ENCODE peak calls at places on chromosome 10, in four cellular contexts. One of them, this sample, is unnamed.

GRCh38 chr10:8825611-8826010 is 771.1 kb downstream of the GATA3 start:
- DNase-seq in Caki2: no peak
- DNase-seq in stimulated activated CD8-positive, alpha-beta memory T cell treated with anti-CD3 and anti-CD28 coated beads, Interleukin-7, amount 100 ng/mL, for 1 hour: no peak
- DNase-seq in ACHN: no peak
- DNase-seq in this sample: no peak

GRCh38 chr10:17276756-17277424 is 48.8 kb downstream of the VIM start:
- DNase-seq in stimulated activated CD8-positive, alpha-beta memory T cell treated with anti-CD3 and anti-CD28 coated beads, Interleukin-7, amount 100 ng/mL, for 1 hour: no peak
- DNase-seq in ACHN: no peak
- DNase-seq in Caki2: no peak
- DNase-seq in this sample: no peak

GRCh38 chr10:125217986-125218675 is 57.8 kb upstream of the CTBP2 start:
- DNase-seq in Caki2: no peak
- DNase-seq in ACHN: no peak
- DNase-seq in stimulated activated CD8-positive, alpha-beta memory T cell treated with anti-CD3 and anti-CD28 coated beads, Interleukin-7, amount 100 ng/mL, for 1 hour: no peak
- DNase-seq in this sample: no peak

GRCh38 chr10:88725798-88726197 is 19.7 kb downstream of the LIPK start:
- DNase-seq in ACHN: no peak
- DNase-seq in Caki2: no peak
- DNase-seq in stimulated activated CD8-positive, alpha-beta memory T cell treated with anti-CD3 and anti-CD28 coated beads, Interleukin-7, amount 100 ng/mL, for 1 hour: no peak
- DNase-seq in this sample: no peak

GRCh38 chr10:35353805-35354204 is 17.5 kb downstream of the CCNY start:
- DNase-seq in stimulated activated CD8-positive, alpha-beta memory T cell treated with anti-CD3 and anti-CD28 coated beads, Interleukin-7, amount 100 ng/mL, for 1 hour: no peak
- DNase-seq in ACHN: no peak
- DNase-seq in Caki2: no peak
- DNase-seq in this sample: no peak

GRCh38 chr10:44378626-44379025 is 6.3 kb downstream of the CXCL12 start:
- DNase-seq in stimulated activated CD8-positive, alpha-beta memory T cell treated with anti-CD3 and anti-CD28 coated beads, Interleukin-7, amount 100 ng/mL, for 1 hour: no peak
- DNase-seq in Caki2: no peak
- DNase-seq in ACHN: no peak
- DNase-seq in this sample: no peak

GRCh38 chr10:317219-317868 is 182.1 kb downstream of the ZMYND11 start:
- DNase-seq in Caki2: no peak
- DNase-seq in ACHN: peak; percentile 23
- DNase-seq in stimulated activated CD8-positive, alpha-beta memory T cell treated with anti-CD3 and anti-CD28 coated beads, Interleukin-7, amount 100 ng/mL, for 1 hour: no peak
- DNase-seq in this sample: no peak

GRCh38 chr10:131090761-131091661 is 220.5 kb downstream of the TCERG1L start:
- DNase-seq in stimulated activated CD8-positive, alpha-beta memory T cell treated with anti-CD3 and anti-CD28 coated beads, Interleukin-7, amount 100 ng/mL, for 1 hour: no peak
- DNase-seq in Caki2: no peak
- DNase-seq in ACHN: no peak
- DNase-seq in this sample: no peak

GRCh38 chr10:80617807-80618206 is 80.1 kb downstream of the SH2D4B start:
- DNase-seq in ACHN: no peak
- DNase-seq in Caki2: no peak
- DNase-seq in stimulated activated CD8-positive, alpha-beta memory T cell treated with anti-CD3 and anti-CD28 coated beads, Interleukin-7, amount 100 ng/mL, for 1 hour: no peak
- DNase-seq in this sample: no peak

GRCh38 chr10:129963831-129964501 is at the start of gene EBF3:
- DNase-seq in stimulated activated CD8-positive, alpha-beta memory T cell treated with anti-CD3 and anti-CD28 coated beads, Interleukin-7, amount 100 ng/mL, for 1 hour: no peak
- DNase-seq in ACHN: peak; percentile 82
- DNase-seq in Caki2: no peak
- DNase-seq in this sample: no peak

This sample was measured in cerebellar nuclear complex.